ENCODE peak calls at places on chromosomes 6 and 20, in seven cellular contexts. One of them, this sample, is unnamed.

GRCh38 chr6:109979033-109979921 is 1.2 kb downstream of the GPR6 start:
- DNase-seq in activated naive CD4-positive, alpha-beta T cell: no peak
- DNase-seq in choroid plexus epithelial cell: no peak
- DNase-seq in thoracic aorta: no peak
- DNase-seq in MCF 10A: no peak
- DNase-seq in cardiac fibroblast: no peak
- DNase-seq in lung microvascular endothelial cell: no peak
- DNase-seq in this sample: no peak

GRCh38 chr6:163356324-163356723 is 58.2 kb upstream of the QKI start:
- DNase-seq in cardiac fibroblast: peak
- DNase-seq in MCF 10A: peak
- DNase-seq in lung microvascular endothelial cell: peak
- DNase-seq in activated naive CD4-positive, alpha-beta T cell: no peak
- DNase-seq in choroid plexus epithelial cell: peak
- DNase-seq in thoracic aorta: no peak
- DNase-seq in this sample: no peak

GRCh38 chr6:149157126-149157525 is 160.4 kb upstream of the TAB2 start:
- DNase-seq in lung microvascular endothelial cell: no peak
- DNase-seq in thoracic aorta: no peak
- DNase-seq in MCF 10A: no peak
- DNase-seq in activated naive CD4-positive, alpha-beta T cell: no peak
- DNase-seq in choroid plexus epithelial cell: no peak
- DNase-seq in cardiac fibroblast: no peak
- DNase-seq in this sample: no peak

GRCh38 chr20:16714242-16714641 is 15.6 kb upstream of the SNRPB2 start:
- DNase-seq in thoracic aorta: no peak
- DNase-seq in choroid plexus epithelial cell: no peak
- DNase-seq in cardiac fibroblast: no peak
- DNase-seq in lung microvascular endothelial cell: no peak
- DNase-seq in activated naive CD4-positive, alpha-beta T cell: no peak
- DNase-seq in MCF 10A: no peak
- DNase-seq in this sample: no peak

GRCh38 chr6:18350728-18351127 is 36.4 kb upstream of the RNF144B start:
- DNase-seq in cardiac fibroblast: no peak
- DNase-seq in thoracic aorta: no peak
- DNase-seq in activated naive CD4-positive, alpha-beta T cell: no peak
- DNase-seq in lung microvascular endothelial cell: no peak
- DNase-seq in choroid plexus epithelial cell: no peak
- DNase-seq in MCF 10A: no peak
- DNase-seq in this sample: no peak

GRCh38 chr20:49792611-49793010 is 20.0 kb upstream of the SLC9A8 start:
- DNase-seq in MCF 10A: no peak
- DNase-seq in lung microvascular endothelial cell: no peak
- DNase-seq in thoracic aorta: no peak
- DNase-seq in cardiac fibroblast: no peak
- DNase-seq in choroid plexus epithelial cell: no peak
- DNase-seq in activated naive CD4-positive, alpha-beta T cell: no peak
- DNase-seq in this sample: no peak

GRCh38 chr6:117280922-117281321 is 15.6 kb downstream of the VGLL2 start:
- DNase-seq in thoracic aorta: no peak
- DNase-seq in activated naive CD4-positive, alpha-beta T cell: no peak
- DNase-seq in choroid plexus epithelial cell: no peak
- DNase-seq in MCF 10A: peak
- DNase-seq in cardiac fibroblast: no peak
- DNase-seq in lung microvascular endothelial cell: no peak
- DNase-seq in this sample: no peak

GRCh38 chr6:138966870-138967269 is 21.2 kb downstream of the REPS1 start:
- DNase-seq in activated naive CD4-positive, alpha-beta T cell: no peak
- DNase-seq in choroid plexus epithelial cell: no peak
- DNase-seq in lung microvascular endothelial cell: no peak
- DNase-seq in MCF 10A: no peak
- DNase-seq in thoracic aorta: no peak
- DNase-seq in cardiac fibroblast: no peak
- DNase-seq in this sample: no peak

GRCh38 chr6:16148498-16148897 is 19.6 kb downstream of the MYLIP start:
- DNase-seq in thoracic aorta: no peak
- DNase-seq in lung microvascular endothelial cell: no peak
- DNase-seq in choroid plexus epithelial cell: no peak
- DNase-seq in MCF 10A: no peak
- DNase-seq in cardiac fibroblast: no peak
- DNase-seq in activated naive CD4-positive, alpha-beta T cell: no peak
- DNase-seq in this sample: no peak

GRCh38 chr20:39338977-39339376 is 376.8 kb downstream of the DHX35 start:
- DNase-seq in activated naive CD4-positive, alpha-beta T cell: no peak
- DNase-seq in thoracic aorta: no peak
- DNase-seq in choroid plexus epithelial cell: peak
- DNase-seq in MCF 10A: no peak
- DNase-seq in cardiac fibroblast: peak
- DNase-seq in lung microvascular endothelial cell: no peak
- DNase-seq in this sample: no peak

GRCh38 chr6:170583736-170584180 is 679 bp downstream of the PDCD2 start:
- DNase-seq in MCF 10A: no peak
- DNase-seq in cardiac fibroblast: no peak
- DNase-seq in choroid plexus epithelial cell: peak
- DNase-seq in lung microvascular endothelial cell: no peak
- DNase-seq in thoracic aorta: no peak
- DNase-seq in activated naive CD4-positive, alpha-beta T cell: no peak
- DNase-seq in this sample: no peak

GRCh38 chr20:50399003-50399916 is 110.9 kb upstream of the PTPN1 start:
- DNase-seq in MCF 10A: no peak
- DNase-seq in choroid plexus epithelial cell: no peak
- DNase-seq in thoracic aorta: peak
- DNase-seq in cardiac fibroblast: no peak
- DNase-seq in lung microvascular endothelial cell: no peak
- DNase-seq in activated naive CD4-positive, alpha-beta T cell: no peak
- DNase-seq in this sample: no peak

GRCh38 chr20:62925420-62926228 is 681 bp downstream of the DIDO1 start:
- DNase-seq in activated naive CD4-positive, alpha-beta T cell: peak
- DNase-seq in cardiac fibroblast: peak
- DNase-seq in thoracic aorta: no peak
- DNase-seq in lung microvascular endothelial cell: peak
- DNase-seq in choroid plexus epithelial cell: peak
- DNase-seq in MCF 10A: peak
- DNase-seq in this sample: no peak

GRCh38 chr6:118939683-118940082 is 4.7 kb upstream of the MCM9 start:
- DNase-seq in MCF 10A: no peak
- DNase-seq in cardiac fibroblast: no peak
- DNase-seq in thoracic aorta: no peak
- DNase-seq in lung microvascular endothelial cell: no peak
- DNase-seq in choroid plexus epithelial cell: no peak
- DNase-seq in activated naive CD4-positive, alpha-beta T cell: no peak
- DNase-seq in this sample: no peak

GRCh38 chr20:36017034-36017951 is 48.9 kb downstream of the CNBD2 start:
- DNase-seq in choroid plexus epithelial cell: peak
- DNase-seq in thoracic aorta: no peak
- DNase-seq in lung microvascular endothelial cell: peak
- DNase-seq in cardiac fibroblast: peak
- DNase-seq in activated naive CD4-positive, alpha-beta T cell: no peak
- DNase-seq in MCF 10A: peak
- DNase-seq in this sample: no peak

GRCh38 chr6:14841901-14842421 is 403.9 kb upstream of the JARID2 start:
- DNase-seq in thoracic aorta: no peak
- DNase-seq in cardiac fibroblast: peak
- DNase-seq in activated naive CD4-positive, alpha-beta T cell: no peak
- DNase-seq in choroid plexus epithelial cell: peak
- DNase-seq in MCF 10A: peak
- DNase-seq in lung microvascular endothelial cell: no peak
- DNase-seq in this sample: peak

GRCh38 chr20:11432407-11432806 is 485.3 kb upstream of the BTBD3 start:
- DNase-seq in choroid plexus epithelial cell: peak
- DNase-seq in lung microvascular endothelial cell: no peak
- DNase-seq in MCF 10A: peak
- DNase-seq in cardiac fibroblast: peak
- DNase-seq in activated naive CD4-positive, alpha-beta T cell: no peak
- DNase-seq in thoracic aorta: no peak
- DNase-seq in this sample: peak

GRCh38 chr6:163782436-163783003 is 368.0 kb downstream of the QKI start:
- DNase-seq in activated naive CD4-positive, alpha-beta T cell: no peak
- DNase-seq in choroid plexus epithelial cell: no peak
- DNase-seq in MCF 10A: peak
- DNase-seq in thoracic aorta: no peak
- DNase-seq in cardiac fibroblast: no peak
- DNase-seq in lung microvascular endothelial cell: no peak
- DNase-seq in this sample: no peak

GRCh38 chr20:49811825-49812462 is 684 bp upstream of the SLC9A8 start:
- DNase-seq in lung microvascular endothelial cell: no peak
- DNase-seq in thoracic aorta: no peak
- DNase-seq in MCF 10A: peak
- DNase-seq in choroid plexus epithelial cell: no peak
- DNase-seq in activated naive CD4-positive, alpha-beta T cell: no peak
- DNase-seq in cardiac fibroblast: peak
- DNase-seq in this sample: no peak

GRCh38 chr6:72813807-72814596 is 192.1 kb downstream of the KCNQ5 start:
- DNase-seq in cardiac fibroblast: no peak
- DNase-seq in lung microvascular endothelial cell: no peak
- DNase-seq in MCF 10A: peak
- DNase-seq in activated naive CD4-positive, alpha-beta T cell: no peak
- DNase-seq in thoracic aorta: no peak
- DNase-seq in choroid plexus epithelial cell: no peak
- DNase-seq in this sample: no peak

GRCh38 chr6:134730013-134730412 is 219.9 kb downstream of the ALDH8A1 start:
- DNase-seq in choroid plexus epithelial cell: no peak
- DNase-seq in activated naive CD4-positive, alpha-beta T cell: no peak
- DNase-seq in MCF 10A: no peak
- DNase-seq in thoracic aorta: no peak
- DNase-seq in lung microvascular endothelial cell: no peak
- DNase-seq in cardiac fibroblast: no peak
- DNase-seq in this sample: no peak

GRCh38 chr6:43742285-43742684 is 27.7 kb upstream of the VEGFA start:
- DNase-seq in lung microvascular endothelial cell: no peak
- DNase-seq in MCF 10A: no peak
- DNase-seq in activated naive CD4-positive, alpha-beta T cell: no peak
- DNase-seq in thoracic aorta: no peak
- DNase-seq in choroid plexus epithelial cell: no peak
- DNase-seq in cardiac fibroblast: no peak
- DNase-seq in this sample: no peak

GRCh38 chr6:19380287-19380686 is 456.9 kb upstream of the ID4 start:
- DNase-seq in lung microvascular endothelial cell: no peak
- DNase-seq in activated naive CD4-positive, alpha-beta T cell: no peak
- DNase-seq in thoracic aorta: no peak
- DNase-seq in MCF 10A: peak
- DNase-seq in cardiac fibroblast: peak
- DNase-seq in choroid plexus epithelial cell: peak
- DNase-seq in this sample: peak

GRCh38 chr6:149387787-149388512 is 12.1 kb upstream of the SUMO4 start:
- DNase-seq in thoracic aorta: no peak
- DNase-seq in lung microvascular endothelial cell: no peak
- DNase-seq in MCF 10A: no peak
- DNase-seq in cardiac fibroblast: no peak
- DNase-seq in activated naive CD4-positive, alpha-beta T cell: no peak
- DNase-seq in choroid plexus epithelial cell: no peak
- DNase-seq in this sample: peak

GRCh38 chr6:52416629-52417151 is 3.5 kb upstream of the EFHC1 start:
- DNase-seq in choroid plexus epithelial cell: peak
- DNase-seq in lung microvascular endothelial cell: peak
- DNase-seq in cardiac fibroblast: peak
- DNase-seq in thoracic aorta: no peak
- DNase-seq in MCF 10A: peak
- DNase-seq in activated naive CD4-positive, alpha-beta T cell: no peak
- DNase-seq in this sample: peak

GRCh38 chr6:124887872-124888580 is 74.2 kb upstream of the RNF217 start:
- DNase-seq in choroid plexus epithelial cell: no peak
- DNase-seq in thoracic aorta: no peak
- DNase-seq in MCF 10A: no peak
- DNase-seq in activated naive CD4-positive, alpha-beta T cell: no peak
- DNase-seq in lung microvascular endothelial cell: no peak
- DNase-seq in cardiac fibroblast: no peak
- DNase-seq in this sample: no peak

GRCh38 chr6:8006208-8006607 is 58.0 kb downstream of the BLOC1S5 start:
- DNase-seq in lung microvascular endothelial cell: peak
- DNase-seq in activated naive CD4-positive, alpha-beta T cell: no peak
- DNase-seq in cardiac fibroblast: peak
- DNase-seq in choroid plexus epithelial cell: peak
- DNase-seq in MCF 10A: peak
- DNase-seq in thoracic aorta: no peak
- DNase-seq in this sample: peak

GRCh38 chr6:146200136-146200708 is 171.4 kb downstream of the GRM1 start:
- DNase-seq in thoracic aorta: no peak
- DNase-seq in cardiac fibroblast: peak
- DNase-seq in MCF 10A: no peak
- DNase-seq in activated naive CD4-positive, alpha-beta T cell: no peak
- DNase-seq in choroid plexus epithelial cell: peak
- DNase-seq in lung microvascular endothelial cell: no peak
- DNase-seq in this sample: no peak

GRCh38 chr6:21375206-21375605 is 218.3 kb upstream of the SOX4 start:
- DNase-seq in activated naive CD4-positive, alpha-beta T cell: no peak
- DNase-seq in thoracic aorta: no peak
- DNase-seq in cardiac fibroblast: no peak
- DNase-seq in lung microvascular endothelial cell: no peak
- DNase-seq in MCF 10A: no peak
- DNase-seq in choroid plexus epithelial cell: no peak
- DNase-seq in this sample: no peak

GRCh38 chr6:35299674-35300073 is 2.1 kb downstream of the DEF6 start:
- DNase-seq in lung microvascular endothelial cell: no peak
- DNase-seq in thoracic aorta: no peak
- DNase-seq in choroid plexus epithelial cell: no peak
- DNase-seq in MCF 10A: no peak
- DNase-seq in cardiac fibroblast: no peak
- DNase-seq in activated naive CD4-positive, alpha-beta T cell: no peak
- DNase-seq in this sample: no peak

GRCh38 chr6:1945235-1945832 is 300.1 kb downstream of the GMDS start:
- DNase-seq in choroid plexus epithelial cell: no peak
- DNase-seq in MCF 10A: no peak
- DNase-seq in cardiac fibroblast: no peak
- DNase-seq in thoracic aorta: no peak
- DNase-seq in activated naive CD4-positive, alpha-beta T cell: no peak
- DNase-seq in lung microvascular endothelial cell: no peak
- DNase-seq in this sample: no peak

GRCh38 chr6:105021399-105021798 is 64.5 kb downstream of the LIN28B start:
- DNase-seq in lung microvascular endothelial cell: no peak
- DNase-seq in MCF 10A: no peak
- DNase-seq in thoracic aorta: no peak
- DNase-seq in choroid plexus epithelial cell: no peak
- DNase-seq in activated naive CD4-positive, alpha-beta T cell: no peak
- DNase-seq in cardiac fibroblast: no peak
- DNase-seq in this sample: no peak

GRCh38 chr6:69785697-69786096 is 11.1 kb downstream of the LMBRD1 start:
- DNase-seq in choroid plexus epithelial cell: no peak
- DNase-seq in MCF 10A: no peak
- DNase-seq in activated naive CD4-positive, alpha-beta T cell: no peak
- DNase-seq in lung microvascular endothelial cell: no peak
- DNase-seq in cardiac fibroblast: no peak
- DNase-seq in thoracic aorta: no peak
- DNase-seq in this sample: no peak